ENCODE peak calls at places on chromosome 12, in seven cellular contexts. I is OCI-LY7, M is LNCaP clone FGC, R is GM20000, X is HFF-Myc, O is body of pancreas, N is IMR-90. S is an unnamed sample.

GRCh38 chr12:6058481-6059161 is 65.8 kb downstream of the VWF start:
- DNase-seq in M (no peak), X (no peak), N (no peak), O (no peak), R (no peak), I (no peak), S (no peak)

GRCh38 chr12:132761911-132762583 is 415 bp upstream of the ANKLE2 start:
- DNase-seq in I (peak), X (peak), N (peak), M (peak), R (peak), O (peak), S (peak)

GRCh38 chr12:3533703-3534386 is 42.8 kb downstream of the PRMT8 start:
- DNase-seq in X (no peak), M (peak), N (no peak), R (no peak), I (no peak), O (peak), S (no peak)

GRCh38 chr12:21456291-21456780 is 18.9 kb downstream of the PYROXD1 start:
- DNase-seq in I (no peak), X (no peak), O (no peak), N (no peak), M (no peak), R (no peak), S (no peak)

GRCh38 chr12:9404469-9405260 is 196.5 kb upstream of the PZP start:
- DNase-seq in I (no peak), N (no peak), X (no peak), R (peak), O (peak), M (no peak), S (peak)

GRCh38 chr12:124788936-124789555 is 74.6 kb downstream of the SCARB1 start:
- DNase-seq in I (no peak), R (no peak), N (no peak), O (no peak), M (no peak), X (no peak), S (no peak)

GRCh38 chr12:92558241-92558773 is 144.5 kb upstream of the PLEKHG7 start:
- DNase-seq in N (no peak), I (no peak), X (no peak), R (no peak), M (no peak), O (no peak), S (no peak)

GRCh38 chr12:91413591-91413990 is 231.0 kb upstream of the DCN start:
- DNase-seq in N (no peak), M (no peak), X (peak), I (no peak), R (no peak), O (no peak), S (no peak)

GRCh38 chr12:123853401-123854070 is 91.4 kb downstream of the DNAH10 start:
- DNase-seq in R (no peak), O (no peak), N (no peak), X (no peak), I (no peak), M (no peak), S (no peak)

GRCh38 chr12:31586703-31587102 is 4.2 kb downstream of the DENND5B start:
- DNase-seq in R (peak), I (peak), N (no peak), M (no peak), X (no peak), O (no peak), S (no peak)

GRCh38 chr12:72432037-72432604 is 160.0 kb downstream of the TRHDE start:
- DNase-seq in M (no peak), R (no peak), I (no peak), O (peak), N (no peak), X (peak), S (no peak)

GRCh38 chr12:131896811-131897270 is 2.4 kb downstream of the ULK1 start:
- DNase-seq in O (no peak), N (no peak), R (peak), X (no peak), M (peak), I (no peak), S (no peak)

GRCh38 chr12:30945443-30946164 is 19.1 kb downstream of the TSPAN11 start:
- DNase-seq in M (no peak), N (no peak), R (no peak), O (no peak), X (no peak), I (no peak), S (no peak)

GRCh38 chr12:84689638-84690037 is 223.0 kb downstream of the SLC6A15 start:
- DNase-seq in X (no peak), M (no peak), I (no peak), R (no peak), O (peak), N (no peak), S (no peak)

GRCh38 chr12:113162102-113163029 is 12.8 kb downstream of the CFAP73 start:
- DNase-seq in R (no peak), X (no peak), M (no peak), I (peak), O (peak), N (peak), S (no peak)

GRCh38 chr12:68612675-68613074 is 2.0 kb downstream of the RAP1B start:
- DNase-seq in O (no peak), R (no peak), N (no peak), M (no peak), I (no peak), X (no peak), S (no peak)

DNA sequence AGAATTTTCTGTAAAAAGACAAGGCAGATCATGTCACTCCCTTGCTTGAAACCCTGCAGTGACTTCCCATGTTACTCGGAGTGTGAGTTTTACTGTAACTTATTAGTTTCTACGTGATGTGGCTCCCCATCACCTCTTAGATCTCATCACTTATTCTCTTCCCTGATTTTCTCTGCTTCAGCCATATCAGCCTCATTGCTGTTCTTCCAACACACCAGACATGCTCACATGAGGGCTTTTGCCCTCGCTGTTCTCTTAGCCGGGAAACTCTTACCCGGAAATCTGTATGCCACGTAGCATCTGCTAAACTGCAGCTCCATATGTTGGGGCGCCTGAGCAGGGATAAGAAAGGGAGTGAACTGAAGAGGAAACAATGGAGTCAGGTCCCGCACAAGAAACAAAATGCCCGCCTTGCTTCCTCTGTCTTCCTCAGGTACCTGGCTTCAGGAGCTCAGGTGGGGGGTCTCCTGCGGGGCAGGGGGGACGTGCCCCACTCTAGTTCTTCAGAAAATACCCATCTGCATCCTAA is 16.6 kb downstream of the SMUG1 start:
- DNase-seq in I (no peak), N (no peak), R (no peak), O (no peak), M (no peak), X (no peak), S (no peak)
- TF ChIP-seq CTCF in I (no peak), N (no peak), R (no peak), O (no peak), M (no peak), X (no peak), S (no peak)

GRCh38 chr12:56153291-56154065 is 1.1 kb downstream of the MYL6B start:
- DNase-seq in M (no peak), O (no peak), X (no peak), N (no peak), R (no peak), I (peak), S (no peak)

GRCh38 chr12:56152132-56152755 is at the start of gene MYL6B:
- DNase-seq in R (peak), X (peak), O (peak), M (peak), I (peak), N (peak), S (peak)

GRCh38 chr12:56150563-56150962 is 1.8 kb upstream of the MYL6B start:
- DNase-seq in N (peak), X (no peak), O (no peak), R (no peak), M (no peak), I (no peak), S (no peak)

GRCh38 chr12:56152756-56153137 is 360 bp downstream of the MYL6B start:
- DNase-seq in I (peak), M (no peak), O (no peak), R (no peak), N (no peak), X (no peak), S (no peak)

GRCh38 chr12:56151672-56152131 is 685 bp upstream of the MYL6B start:
- DNase-seq in N (no peak), M (no peak), X (no peak), I (peak), R (peak), O (peak), S (peak)
- TF ChIP-seq CTCF in N (peak), M (peak), X (peak), I (peak), R (no peak), O (peak), S (peak)

DNA sequence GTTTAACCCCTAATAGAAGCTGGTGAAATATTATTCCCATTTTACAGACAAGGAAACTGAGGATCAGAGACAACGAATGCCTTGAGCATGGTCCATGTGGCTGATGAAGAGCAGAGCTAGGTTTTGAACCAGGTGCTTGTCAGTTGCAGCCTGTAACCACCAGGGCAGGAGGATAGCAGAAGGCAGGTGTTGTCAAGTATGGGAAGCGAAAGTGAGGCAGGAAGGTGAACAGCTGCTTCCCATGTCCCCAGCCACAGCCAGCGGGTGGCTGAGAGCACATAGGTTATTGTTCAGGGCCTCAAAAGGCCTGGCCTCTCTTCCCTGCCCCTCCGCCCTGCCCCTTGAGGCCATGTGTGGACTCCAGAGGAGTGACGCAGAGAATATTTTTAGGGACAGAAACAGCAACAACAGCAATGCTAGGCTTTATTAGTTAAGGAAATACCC is 39.6 kb downstream of the IQSEC3 start:
- DNase-seq in N (no peak), X (no peak), I (peak), R (peak), O (no peak), M (no peak), S (peak)
- TF ChIP-seq CTCF in N (no peak), X (no peak), I (peak), R (no peak), O (no peak), M (no peak), S (no peak)

GRCh38 chr12:121775501-121775900 is 18.0 kb downstream of the RHOF start:
- DNase-seq in O (no peak), X (no peak), N (no peak), M (no peak), R (no peak), I (no peak), S (no peak)

GRCh38 chr12:121774968-121775474 is 18.5 kb downstream of the RHOF start:
- DNase-seq in O (no peak), X (no peak), M (no peak), N (no peak), I (no peak), R (no peak), S (no peak)

GRCh38 chr12:121770388-121770787 is 23.1 kb downstream of the RHOF start:
- DNase-seq in N (no peak), R (no peak), M (no peak), O (no peak), I (no peak), X (no peak), S (no peak)

GRCh38 chr12:121770802-121771625 is 22.5 kb downstream of the RHOF start:
- DNase-seq in O (no peak), N (no peak), X (no peak), M (no peak), R (no peak), I (no peak), S (no peak)

GRCh38 chr12:121773011-121773777 is 20.3 kb downstream of the RHOF start:
- DNase-seq in R (peak), M (no peak), O (peak), N (peak), I (peak), X (no peak), S (peak)
- TF ChIP-seq CTCF in R (peak), M (peak), O (peak), N (peak), I (peak), X (peak), S (peak)

DNA sequence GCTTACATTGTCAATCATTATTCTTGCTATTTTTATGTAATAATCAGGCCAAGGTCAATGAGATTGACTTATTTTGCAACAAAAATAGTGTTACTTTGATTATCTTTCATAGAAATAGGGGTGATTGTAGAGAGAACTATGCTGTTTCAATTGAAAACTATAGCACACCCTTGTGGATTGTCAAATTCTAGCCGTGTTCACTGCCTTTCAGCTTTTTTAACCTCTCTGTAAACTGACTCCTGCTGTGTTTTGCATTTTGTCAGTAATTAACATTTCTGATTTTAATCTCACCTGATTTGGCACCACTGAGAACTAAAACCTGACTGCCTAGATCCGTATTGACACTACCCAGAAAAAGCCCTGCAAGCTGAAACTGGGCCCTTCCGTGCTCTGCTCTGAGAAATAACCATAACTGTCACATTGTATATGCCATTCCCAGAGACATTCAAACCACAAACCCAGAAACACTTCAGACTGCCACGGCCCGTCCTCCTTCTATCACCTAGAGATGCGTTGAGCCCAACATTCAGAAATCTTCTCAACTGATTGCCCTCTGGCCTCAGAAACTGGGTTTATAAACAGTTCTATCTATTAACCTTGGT is 26.6 kb upstream of the ETV6 start:
- DNase-seq in X (no peak), N (no peak), M (peak), O (no peak), I (peak), R (no peak), S (no peak)
- TF ChIP-seq CTCF in X (no peak), N (peak), M (peak), O (peak), I (peak), R (no peak), S (no peak)

DNA sequence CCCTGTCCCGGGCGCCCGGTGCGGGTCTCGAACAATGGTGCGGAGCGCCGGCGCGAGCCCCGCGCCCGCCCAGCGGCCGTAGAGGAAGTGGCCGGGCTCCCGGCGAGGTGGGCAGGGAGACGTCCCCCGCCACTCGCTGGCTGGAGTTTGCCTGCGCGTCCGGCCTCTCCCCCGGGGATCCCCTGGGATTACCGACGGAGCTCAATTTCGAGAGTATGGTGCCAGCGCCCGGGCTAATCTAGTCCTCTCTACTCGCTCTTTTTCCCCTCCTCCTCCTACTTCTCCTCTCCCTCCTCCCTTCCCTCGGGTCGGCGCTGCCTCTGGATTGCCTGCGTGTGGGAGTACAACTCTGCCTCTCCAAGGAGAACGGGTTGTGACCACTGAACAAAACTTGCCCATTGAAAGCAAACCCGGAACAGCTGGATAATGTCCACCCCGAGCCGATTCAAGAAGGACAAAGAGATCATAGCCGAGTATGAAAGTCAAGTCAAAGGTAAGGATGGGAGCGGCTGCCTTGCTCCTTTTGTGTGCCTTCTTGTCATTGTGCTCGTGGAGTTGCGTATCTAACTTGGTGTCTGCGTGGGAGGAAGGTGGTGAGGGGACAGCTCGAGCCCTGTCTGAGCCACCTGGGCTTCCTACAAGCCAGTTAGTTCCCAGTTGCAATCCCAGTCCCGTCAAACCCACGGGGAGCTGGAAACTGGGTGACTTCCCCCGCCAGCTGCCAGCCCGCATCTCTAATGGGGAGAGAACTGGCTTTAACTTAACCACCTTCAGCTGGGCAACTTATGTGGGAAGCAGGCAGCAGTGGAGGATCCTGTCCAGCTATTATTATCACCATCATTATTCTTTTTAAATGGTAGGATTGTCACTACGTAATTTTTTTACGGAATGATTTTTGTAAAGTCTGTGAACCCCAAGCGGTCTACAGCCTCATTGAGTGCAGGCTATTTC is at the start of gene SRGAP1:
- DNase-seq in M (no peak), R (peak), O (peak), N (peak), X (no peak), I (no peak), S (peak)
- TF ChIP-seq CTCF in M (peak), R (no peak), O (no peak), N (peak), X (no peak), I (no peak), S (no peak)

GRCh38 chr12:49720214-49720613 is 13.0 kb upstream of the FMNL3 start:
- DNase-seq in M (no peak), I (peak), R (no peak), X (no peak), O (no peak), N (no peak), S (no peak)
- TF ChIP-seq CTCF in M (no peak), I (peak), R (no peak), X (no peak), O (peak), N (no peak), S (no peak)

GRCh38 chr12:103498990-103499389 is 3.2 kb upstream of the C12orf42 start:
- DNase-seq in N (no peak), O (no peak), I (no peak), X (no peak), M (no peak), R (peak), S (peak)

GRCh38 chr12:103493199-103493598 is 2.6 kb downstream of the C12orf42 start:
- DNase-seq in I (no peak), R (no peak), N (no peak), O (no peak), X (no peak), M (no peak), S (no peak)

GRCh38 chr12:103494388-103494787 is 1.4 kb downstream of the C12orf42 start:
- DNase-seq in M (no peak), O (no peak), R (no peak), N (no peak), I (no peak), X (no peak), S (no peak)

GRCh38 chr12:103495158-103495782 is 498 bp downstream of the C12orf42 start:
- DNase-seq in O (peak), X (no peak), M (no peak), N (no peak), R (peak), I (no peak), S (peak)

DNA sequence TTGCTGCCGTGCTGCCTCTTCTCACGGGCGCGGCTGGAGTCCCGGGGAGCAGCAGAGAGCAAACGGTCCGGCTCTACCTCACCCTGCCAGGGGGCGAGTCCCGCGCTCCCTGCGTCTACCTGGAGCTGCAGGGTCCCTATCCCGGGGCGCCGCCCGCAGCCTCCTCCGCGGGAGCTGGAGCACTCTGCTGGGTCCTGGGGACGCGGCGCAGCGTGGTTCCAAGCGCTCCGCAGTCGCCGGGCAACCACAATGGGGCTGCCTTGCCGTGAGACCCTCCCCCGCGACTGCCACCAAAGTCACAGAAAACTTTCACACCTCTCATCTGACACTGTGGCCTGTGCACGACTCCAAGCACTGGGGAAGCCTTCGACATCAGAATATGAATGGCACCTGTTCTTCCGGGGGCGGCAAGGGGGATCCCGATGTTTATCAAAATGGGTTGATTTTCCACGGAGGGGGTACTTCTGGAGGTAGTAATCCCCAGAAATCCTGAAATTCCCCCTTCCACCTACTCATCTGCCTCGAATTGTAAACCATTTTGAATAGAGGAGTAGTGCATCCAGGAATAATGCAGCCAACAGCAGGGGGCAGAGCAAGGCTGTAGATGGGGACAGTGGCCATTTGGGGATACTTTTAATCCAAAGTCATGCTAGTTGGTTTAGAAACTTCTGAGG is at the start of gene C12orf42:
- DNase-seq in N (no peak), R (peak), X (no peak), I (no peak), M (no peak), O (peak), S (peak)
- TF ChIP-seq CTCF in N (peak), R (peak), X (peak), I (peak), M (peak), O (peak), S (peak)

DNA sequence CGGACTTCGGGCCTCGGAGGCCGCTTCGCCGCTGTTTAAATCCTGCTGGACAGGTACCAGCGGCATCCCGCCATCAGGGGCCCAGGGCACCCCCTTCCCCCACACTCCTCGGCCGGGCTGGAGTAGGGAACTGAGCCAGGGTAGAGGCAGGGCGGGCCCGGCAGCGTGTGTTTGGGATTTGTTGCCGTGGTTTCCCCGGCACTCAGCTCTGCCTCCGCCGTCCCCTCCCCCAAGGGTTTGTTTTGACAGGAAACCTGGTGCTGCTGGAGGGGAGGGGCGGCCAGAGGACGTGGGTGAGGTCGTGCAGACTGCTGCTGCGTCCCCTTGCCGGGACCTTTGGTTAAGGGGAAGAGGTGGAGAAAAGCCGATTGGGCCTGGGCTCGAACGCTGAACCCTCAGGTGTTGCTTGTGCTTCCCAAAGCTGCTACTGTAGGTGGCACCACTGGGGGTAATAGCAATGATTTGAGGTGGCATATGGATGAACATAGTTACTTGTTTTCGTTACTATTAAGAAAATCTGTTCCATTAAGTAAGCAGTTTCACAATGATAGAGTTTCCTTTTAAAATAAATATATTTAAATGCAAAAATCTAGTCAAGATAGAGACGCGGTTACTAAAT is 778 bp downstream of the TCP11L2 start:
- DNase-seq in R (peak), I (peak), X (no peak), M (no peak), N (peak), O (peak), S (peak)
- TF ChIP-seq CTCF in R (no peak), I (peak), X (no peak), M (peak), N (no peak), O (no peak), S (no peak)